ENCODE peak calls at places on chromosomes 16 and 17, in five cellular contexts. S is HCT116, T is fibroblast of lung, C is DND-41, U is mammary epithelial cell. Z is an unnamed sample.

GRCh38 chr17:41965694-41966375 is 760 bp upstream of the CNP start:
- DNase-seq in S (peak; percentile 82), T (peak; percentile 40), C (peak; percentile 30), U (peak; percentile 95), Z (peak; percentile 91)

GRCh38 chr17:39507511-39507910 is 46.2 kb downstream of the CDK12 start:
- DNase-seq in S (no peak), T (no peak), C (no peak), U (no peak), Z (no peak)

GRCh38 chr17:20040216-20040615 is 31.1 kb downstream of the SPECC1 start:
- DNase-seq in S (no peak), T (no peak), C (no peak), U (no peak), Z (no peak)

GRCh38 chr16:6343157-6343556 is 989.5 kb upstream of the RBFOX1 start:
- DNase-seq in S (no peak), T (no peak), C (no peak), U (no peak), Z (no peak)

GRCh38 chr17:50863221-50863843 is 2.8 kb downstream of the TOB1 start:
- DNase-seq in S (peak; percentile 36), T (peak; percentile 49), C (no peak), U (peak; percentile 32), Z (no peak)

GRCh38 chr17:32792207-32792606 is 84.7 kb downstream of the MYO1D start:
- DNase-seq in S (no peak), T (no peak), C (no peak), U (no peak), Z (no peak)

GRCh38 chr16:89920723-89921122 is 2.1 kb downstream of the MC1R start:
- DNase-seq in S (no peak), T (no peak), C (no peak), U (no peak), Z (no peak)

GRCh38 chr16:57479422-57480126 is 6.7 kb downstream of the DOK4 start:
- DNase-seq in S (no peak), T (peak; percentile 56), C (no peak), U (peak; percentile 35), Z (no peak)

GRCh38 chr16:84840687-84841627 is 21.2 kb downstream of the CRISPLD2 start:
- DNase-seq in S (no peak), T (no peak), C (no peak), U (no peak), Z (no peak)

GRCh38 chr17:4947411-4948165 is 742 bp downstream of the PFN1 start:
- DNase-seq in S (no peak), T (peak; percentile 58), C (peak; percentile 81), U (peak; percentile 50), Z (no peak)

GRCh38 chr17:29582254-29582765 is 7.1 kb downstream of the GIT1 start:
- DNase-seq in S (no peak), T (no peak), C (no peak), U (no peak), Z (no peak)

GRCh38 chr17:43879723-43880419 is 27.5 kb downstream of the MPP2 start:
- DNase-seq in S (no peak), T (no peak), C (no peak), U (no peak), Z (no peak)
- H3K4me1 ChIP-seq in S (peaks cover 9% of the 10 kb centered on the region), T (no peaks in the 10 kb centered on the region), C (no peaks in the 10 kb centered on the region), U (peaks cover 4% of the 10 kb centered on the region), Z (no peaks in the 10 kb centered on the region)

GRCh38 chr16:67394271-67395104 is 1.2 kb upstream of the TPPP3 start:
- DNase-seq in S (no peak), T (no peak), C (no peak), U (no peak), Z (no peak)
- TF ChIP-seq EZH2 in S (no peak), T (no peak), C (no peak), U (no peak), Z (no peak)

GRCh38 chr16:49836218-49836617 is 19.7 kb downstream of the ZNF423 start:
- DNase-seq in S (no peak), T (no peak), C (no peak), U (no peak), Z (no peak)
- H3K4me1 ChIP-seq in S (no peaks in the 10 kb centered on the region), T (no peaks in the 10 kb centered on the region), C (no peaks in the 10 kb centered on the region), U (no peaks in the 10 kb centered on the region), Z (no peaks in the 10 kb centered on the region)

GRCh38 chr17:30597776-30598288 is 120.6 kb downstream of the GOSR1 start:
- DNase-seq in S (no peak), T (no peak), C (no peak), U (no peak), Z (no peak)
- TF ChIP-seq EZH2 in S (no peak), T (no peak), C (no peak), U (no peak), Z (no peak)

GRCh38 chr16:12096162-12096781 is 119.7 kb downstream of the SNX29 start:
- DNase-seq in S (no peak), T (peak; percentile 21), C (no peak), U (no peak), Z (no peak)
- H3K4me1 ChIP-seq in S (peaks cover 13% of the 10 kb centered on the region), T (peaks cover 26% of the 10 kb centered on the region), C (no peaks in the 10 kb centered on the region), U (no peaks in the 10 kb centered on the region), Z (peaks cover 13% of the 10 kb centered on the region)

GRCh38 chr17:76189741-76190140 is 48.7 kb upstream of the FOXJ1 start:
- DNase-seq in S (no peak), T (no peak), C (no peak), U (no peak), Z (no peak)

GRCh38 chr17:76193616-76194015 is 46.7 kb downstream of the RNF157 start:
- DNase-seq in S (no peak), T (no peak), C (no peak), U (no peak), Z (no peak)

GRCh38 chr17:76191891-76192290 is 48.4 kb downstream of the RNF157 start:
- DNase-seq in S (no peak), T (no peak), C (peak; percentile 73), U (no peak), Z (no peak)

GRCh38 chr17:76188213-76189060 is 47.4 kb upstream of the FOXJ1 start:
- DNase-seq in S (no peak), T (peak; percentile 15), C (no peak), U (no peak), Z (no peak)

GRCh38 chr17:76189247-76189646 is 48.2 kb upstream of the FOXJ1 start:
- DNase-seq in S (no peak), T (no peak), C (no peak), U (no peak), Z (no peak)
- TF ChIP-seq EZH2 in S (no peak), T (no peak), C (no peak), U (no peak), Z (no peak)

GRCh38 chr16:1481906-1482835 is 6.6 kb downstream of the PTX4 start:
- DNase-seq in S (no peak), T (no peak), C (no peak), U (peak; percentile 74), Z (peak; percentile 34)
- H3K4me1 ChIP-seq in S (no peaks in the 10 kb centered on the region), T (no peaks in the 10 kb centered on the region), C (no peaks in the 10 kb centered on the region), U (no peaks in the 10 kb centered on the region), Z (peaks cover 5% of the 10 kb centered on the region)